ENCODE peak calls at places on chromosomes 11 and 22, in four cellular contexts. One of them, this sample, is unnamed.

GRCh38 chr11:28140689-28141455 is 32.7 kb downstream of the METTL15 start:
- DNase-seq in CD8-positive, alpha-beta T cell: no peak
- DNase-seq in stomach: no peak
- DNase-seq in colonic mucosa: no peak
- DNase-seq in this sample: no peak

GRCh38 chr11:129694966-129695365 is 120.7 kb upstream of the TMEM45B start:
- DNase-seq in colonic mucosa: no peak
- DNase-seq in CD8-positive, alpha-beta T cell: no peak
- DNase-seq in stomach: no peak
- DNase-seq in this sample: no peak

GRCh38 chr22:19599004-19599403 is 74.8 kb upstream of the CLDN5 start:
- DNase-seq in CD8-positive, alpha-beta T cell: no peak
- DNase-seq in stomach: no peak
- DNase-seq in colonic mucosa: no peak
- DNase-seq in this sample: no peak

GRCh38 chr22:30275625-30276024 is 9.0 kb upstream of the OSM start:
- DNase-seq in stomach: no peak
- DNase-seq in colonic mucosa: no peak
- DNase-seq in CD8-positive, alpha-beta T cell: peak; percentile 33
- DNase-seq in this sample: no peak

GRCh38 chr11:99154277-99154676 is 133.5 kb downstream of the CNTN5 start:
- DNase-seq in colonic mucosa: no peak
- DNase-seq in stomach: no peak
- DNase-seq in CD8-positive, alpha-beta T cell: no peak
- DNase-seq in this sample: no peak

GRCh38 chr22:30314918-30315317 is 11.8 kb downstream of the TBC1D10A start:
- DNase-seq in stomach: no peak
- DNase-seq in CD8-positive, alpha-beta T cell: peak; percentile 49
- DNase-seq in colonic mucosa: no peak
- DNase-seq in this sample: peak; percentile 45

GRCh38 chr11:10900686-10901415 is 43.0 kb upstream of the ZBED5 start:
- DNase-seq in CD8-positive, alpha-beta T cell: no peak
- DNase-seq in colonic mucosa: no peak
- DNase-seq in stomach: no peak
- DNase-seq in this sample: no peak

GRCh38 chr11:94604496-94604895 is 37.3 kb downstream of the PIWIL4 start:
- DNase-seq in stomach: no peak
- DNase-seq in CD8-positive, alpha-beta T cell: no peak
- DNase-seq in colonic mucosa: no peak
- DNase-seq in this sample: no peak

GRCh38 chr11:43686207-43686606 is 5.7 kb downstream of the HSD17B12 start:
- DNase-seq in colonic mucosa: no peak
- DNase-seq in stomach: no peak
- DNase-seq in CD8-positive, alpha-beta T cell: no peak
- DNase-seq in this sample: no peak

DNA sequence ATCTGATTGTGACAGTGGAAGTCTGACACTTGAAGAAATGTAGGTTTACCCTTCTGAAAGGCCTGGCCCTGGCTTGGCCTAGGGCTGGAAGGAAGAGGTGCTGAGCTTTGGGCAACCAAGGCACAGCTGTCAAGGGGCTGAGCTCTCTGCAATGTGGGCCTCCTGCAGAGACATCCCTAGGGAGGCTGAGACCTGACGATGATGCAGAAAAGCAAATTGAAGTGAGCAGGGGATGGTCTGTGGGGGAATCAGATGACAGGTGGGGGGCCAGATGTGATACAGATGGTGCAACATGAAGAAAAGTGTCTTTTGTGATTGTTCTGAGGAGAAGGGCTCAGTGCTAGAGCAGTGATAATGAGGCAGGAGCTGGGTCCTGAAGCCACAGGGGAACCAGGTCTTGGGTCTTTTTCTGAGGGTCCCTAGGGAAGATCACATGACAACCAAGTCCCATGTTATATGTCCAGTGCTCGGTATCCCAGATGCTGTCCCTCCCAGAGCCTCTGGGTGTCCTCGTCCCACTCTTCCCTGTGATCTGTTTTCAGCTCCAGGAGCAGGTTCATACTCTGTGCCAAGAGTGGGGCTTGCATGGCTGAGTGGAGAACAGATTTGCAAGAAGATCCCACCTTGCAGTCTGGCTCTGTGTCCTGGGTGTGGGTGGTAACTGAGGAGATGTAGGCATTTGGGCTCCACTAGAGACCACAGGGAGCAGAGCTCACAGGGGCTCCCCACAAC is 79.9 kb upstream of the VPREB1 start:
- DNase-seq in CD8-positive, alpha-beta T cell: no peak
- DNase-seq in stomach: no peak
- DNase-seq in colonic mucosa: no peak
- DNase-seq in this sample: no peak
- TF ChIP-seq CTCF in CD8-positive, alpha-beta T cell: no peak
- TF ChIP-seq CTCF in stomach: no peak
- TF ChIP-seq CTCF in colonic mucosa: no peak
- TF ChIP-seq CTCF in this sample: no peak

GRCh38 chr11:110447897-110448522 is 18.3 kb downstream of the FDX1 start:
- DNase-seq in stomach: no peak
- DNase-seq in CD8-positive, alpha-beta T cell: no peak
- DNase-seq in colonic mucosa: no peak
- DNase-seq in this sample: no peak
- TF ChIP-seq CTCF in stomach: no peak
- TF ChIP-seq CTCF in CD8-positive, alpha-beta T cell: peak; percentile 79
- TF ChIP-seq CTCF in colonic mucosa: peak; percentile 41
- TF ChIP-seq CTCF in this sample: peak; percentile 23

GRCh38 chr11:108664241-108664640 is 628 bp upstream of the DDX10 start:
- DNase-seq in stomach: no peak
- DNase-seq in colonic mucosa: no peak
- DNase-seq in CD8-positive, alpha-beta T cell: no peak
- DNase-seq in this sample: no peak

GRCh38 chr11:108663154-108663877 is 1.6 kb upstream of the DDX10 start:
- DNase-seq in colonic mucosa: no peak
- DNase-seq in stomach: no peak
- DNase-seq in CD8-positive, alpha-beta T cell: no peak
- DNase-seq in this sample: no peak

GRCh38 chr11:108664730-108665525 is at the start of gene DDX10:
- DNase-seq in colonic mucosa: peak; percentile 99
- DNase-seq in stomach: peak; percentile 99
- DNase-seq in CD8-positive, alpha-beta T cell: peak; percentile 99
- DNase-seq in this sample: peak; percentile 97

GRCh38 chr11:108669261-108669660 is 4.4 kb downstream of the DDX10 start:
- DNase-seq in CD8-positive, alpha-beta T cell: no peak
- DNase-seq in stomach: no peak
- DNase-seq in colonic mucosa: no peak
- DNase-seq in this sample: no peak

GRCh38 chr11:108666373-108666772 is 1.5 kb downstream of the DDX10 start:
- DNase-seq in stomach: no peak
- DNase-seq in colonic mucosa: no peak
- DNase-seq in CD8-positive, alpha-beta T cell: no peak
- DNase-seq in this sample: no peak
- TF ChIP-seq CTCF in stomach: no peak
- TF ChIP-seq CTCF in colonic mucosa: no peak
- TF ChIP-seq CTCF in CD8-positive, alpha-beta T cell: no peak
- TF ChIP-seq CTCF in this sample: no peak

DNA sequence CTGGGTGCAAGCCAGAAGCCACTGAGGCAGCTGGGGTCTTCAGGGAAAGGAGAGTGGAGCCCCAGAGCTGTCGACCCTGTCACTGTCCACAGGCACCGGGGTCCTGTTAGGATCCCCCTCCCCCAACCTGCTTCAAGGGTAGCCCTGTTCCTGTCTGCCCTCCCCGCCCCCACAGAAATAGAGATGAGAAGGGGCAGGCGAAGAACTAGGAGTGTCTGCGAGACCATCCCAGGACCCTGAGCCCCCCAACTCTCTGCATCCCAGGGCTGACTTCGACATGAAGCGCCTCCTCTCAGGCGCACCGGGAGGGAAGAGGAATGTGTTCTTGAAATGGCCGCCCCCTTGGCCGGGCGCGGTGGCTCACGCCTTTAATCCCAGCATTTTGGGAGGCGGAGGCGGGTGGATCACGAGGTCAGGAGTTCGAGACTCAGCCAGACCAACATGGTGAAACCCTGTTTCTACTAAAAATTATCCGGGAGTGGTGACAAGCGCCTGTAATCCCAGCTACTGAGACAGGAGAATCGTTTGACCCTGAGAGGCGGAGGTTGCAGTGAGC is 607 bp upstream of the ZNF70 start:
- DNase-seq in CD8-positive, alpha-beta T cell: peak; percentile 28
- DNase-seq in colonic mucosa: peak; percentile 59
- DNase-seq in stomach: no peak
- DNase-seq in this sample: no peak
- TF ChIP-seq CTCF in CD8-positive, alpha-beta T cell: no peak
- TF ChIP-seq CTCF in colonic mucosa: no peak
- TF ChIP-seq CTCF in stomach: no peak
- TF ChIP-seq CTCF in this sample: no peak

GRCh38 chr22:45582955-45583320 is 80.3 kb downstream of the FBLN1 start:
- DNase-seq in colonic mucosa: no peak
- DNase-seq in stomach: no peak
- DNase-seq in CD8-positive, alpha-beta T cell: no peak
- DNase-seq in this sample: no peak
- TF ChIP-seq CTCF in colonic mucosa: no peak
- TF ChIP-seq CTCF in stomach: no peak
- TF ChIP-seq CTCF in CD8-positive, alpha-beta T cell: no peak
- TF ChIP-seq CTCF in this sample: no peak

GRCh38 chr11:65315866-65316233 is 1.2 kb downstream of the CDC42EP2 start:
- DNase-seq in stomach: no peak
- DNase-seq in CD8-positive, alpha-beta T cell: no peak
- DNase-seq in colonic mucosa: no peak
- DNase-seq in this sample: no peak

GRCh38 chr11:65316311-65316978 is 1.8 kb downstream of the CDC42EP2 start:
- DNase-seq in colonic mucosa: peak; percentile 52
- DNase-seq in stomach: no peak
- DNase-seq in CD8-positive, alpha-beta T cell: no peak
- DNase-seq in this sample: no peak

GRCh38 chr11:65316979-65317786 is 2.5 kb downstream of the CDC42EP2 start:
- DNase-seq in CD8-positive, alpha-beta T cell: no peak
- DNase-seq in stomach: peak; percentile 74
- DNase-seq in colonic mucosa: peak; percentile 92
- DNase-seq in this sample: no peak

GRCh38 chr11:65314501-65315203 is at the start of gene CDC42EP2:
- DNase-seq in CD8-positive, alpha-beta T cell: peak; percentile 72
- DNase-seq in stomach: peak; percentile 91
- DNase-seq in colonic mucosa: peak; percentile 92
- DNase-seq in this sample: peak; percentile 94

GRCh38 chr11:65315204-65315865 is 669 bp downstream of the CDC42EP2 start:
- DNase-seq in stomach: peak; percentile 77
- DNase-seq in CD8-positive, alpha-beta T cell: peak; percentile 84
- DNase-seq in colonic mucosa: peak; percentile 90
- DNase-seq in this sample: peak; percentile 88
- TF ChIP-seq CTCF in stomach: peak; percentile 85
- TF ChIP-seq CTCF in CD8-positive, alpha-beta T cell: peak; percentile 91
- TF ChIP-seq CTCF in colonic mucosa: peak; percentile 91
- TF ChIP-seq CTCF in this sample: peak; percentile 93

GRCh38 chr11:36619502-36619901 is 21.5 kb upstream of the RAG2 start:
- DNase-seq in colonic mucosa: no peak
- DNase-seq in CD8-positive, alpha-beta T cell: no peak
- DNase-seq in stomach: no peak
- DNase-seq in this sample: no peak
- TF ChIP-seq CTCF in colonic mucosa: no peak
- TF ChIP-seq CTCF in CD8-positive, alpha-beta T cell: no peak
- TF ChIP-seq CTCF in stomach: no peak
- TF ChIP-seq CTCF in this sample: no peak

GRCh38 chr22:46387748-46388147 is 52.2 kb downstream of the TRMU start:
- DNase-seq in colonic mucosa: no peak
- DNase-seq in CD8-positive, alpha-beta T cell: no peak
- DNase-seq in stomach: no peak
- DNase-seq in this sample: no peak

GRCh38 chr22:46389081-46389480 is 53.6 kb downstream of the TRMU start:
- DNase-seq in CD8-positive, alpha-beta T cell: no peak
- DNase-seq in stomach: no peak
- DNase-seq in colonic mucosa: no peak
- DNase-seq in this sample: no peak

GRCh38 chr22:46382524-46382923 is 47.0 kb downstream of the TRMU start:
- DNase-seq in colonic mucosa: no peak
- DNase-seq in CD8-positive, alpha-beta T cell: no peak
- DNase-seq in stomach: no peak
- DNase-seq in this sample: no peak

GRCh38 chr22:46388647-46389046 is 53.1 kb downstream of the TRMU start:
- DNase-seq in colonic mucosa: no peak
- DNase-seq in stomach: no peak
- DNase-seq in CD8-positive, alpha-beta T cell: no peak
- DNase-seq in this sample: no peak

GRCh38 chr22:46386312-46386711 is 50.8 kb downstream of the TRMU start:
- DNase-seq in stomach: no peak
- DNase-seq in CD8-positive, alpha-beta T cell: no peak
- DNase-seq in colonic mucosa: no peak
- DNase-seq in this sample: no peak
- TF ChIP-seq CTCF in stomach: no peak
- TF ChIP-seq CTCF in CD8-positive, alpha-beta T cell: no peak
- TF ChIP-seq CTCF in colonic mucosa: no peak
- TF ChIP-seq CTCF in this sample: no peak

GRCh38 chr11:44823006-44823405 is 96.2 kb downstream of the TSPAN18 start:
- DNase-seq in stomach: no peak
- DNase-seq in colonic mucosa: no peak
- DNase-seq in CD8-positive, alpha-beta T cell: no peak
- DNase-seq in this sample: no peak
- TF ChIP-seq CTCF in stomach: no peak
- TF ChIP-seq CTCF in colonic mucosa: no peak
- TF ChIP-seq CTCF in CD8-positive, alpha-beta T cell: no peak
- TF ChIP-seq CTCF in this sample: peak; percentile 16

DNA sequence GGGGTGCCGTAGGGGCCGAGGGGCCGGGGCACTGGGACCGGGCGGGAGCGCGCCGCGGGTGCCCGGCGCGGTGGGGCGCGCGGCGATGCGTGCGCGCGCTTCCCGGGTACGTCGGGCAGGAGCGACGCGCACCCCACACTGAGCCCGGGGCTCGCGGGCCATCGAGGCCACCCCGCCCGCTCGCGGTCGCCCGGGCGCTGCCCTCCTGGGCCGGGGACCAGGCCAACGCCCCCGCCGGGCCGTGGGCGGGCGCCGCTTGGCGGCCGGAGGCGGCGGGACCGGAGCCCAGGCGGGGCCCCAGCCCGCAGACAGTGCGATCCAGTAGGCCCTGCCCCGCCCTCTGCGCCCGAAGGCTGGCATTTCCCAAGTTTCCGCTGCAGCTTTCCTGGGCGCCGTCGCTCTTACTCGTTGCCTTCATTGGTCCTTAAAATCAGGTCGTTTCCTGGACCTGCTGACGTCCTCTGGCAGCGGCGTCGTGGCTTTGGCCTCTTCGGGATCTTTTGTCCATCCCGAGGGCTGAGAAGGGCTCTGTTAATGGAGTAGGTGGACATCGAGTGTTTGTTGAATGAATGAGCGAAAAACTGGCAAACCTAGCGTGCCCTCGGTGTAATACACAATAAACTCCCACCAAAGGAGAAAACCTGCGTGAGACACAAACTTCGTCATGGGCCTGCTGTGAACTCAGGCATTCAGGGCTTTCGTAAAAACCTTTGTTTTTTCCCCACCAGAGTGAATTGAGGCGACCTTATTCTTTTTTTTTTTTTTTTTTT is 638 bp downstream of the PARVA start:
- DNase-seq in CD8-positive, alpha-beta T cell: no peak
- DNase-seq in colonic mucosa: peak; percentile 86
- DNase-seq in stomach: peak; percentile 73
- DNase-seq in this sample: no peak
- TF ChIP-seq CTCF in CD8-positive, alpha-beta T cell: no peak
- TF ChIP-seq CTCF in colonic mucosa: no peak
- TF ChIP-seq CTCF in stomach: no peak
- TF ChIP-seq CTCF in this sample: no peak